ENCODE peak calls at places on chromosomes 7 and 10, in nine cellular contexts. K is HepG2, L is suprapubic skin, H is stomach, Q is GM23338, O is SK-N-SH, D is spleen, I is HL-60, M is GM12892. Y is an unnamed sample.

GRCh38 chr10:132443998-132444876 is 47.2 kb downstream of the PWWP2B start:
- DNase-seq in K (no peak), L (no peak), H (no peak), Q (peak), O (no peak), D (peak), I (peak), M (no peak), Y (no peak)

GRCh38 chr7:128160296-128160695 is 80.8 kb upstream of the LEP start:
- DNase-seq in K (no peak), L (peak), H (no peak), Q (no peak), O (no peak), D (no peak), I (no peak), M (no peak), Y (no peak)

GRCh38 chr7:51227861-51228260 is 88.7 kb downstream of the COBL start:
- DNase-seq in K (no peak), L (no peak), H (no peak), Q (no peak), O (no peak), D (no peak), I (no peak), M (no peak), Y (no peak)

GRCh38 chr10:94133239-94133638 is 139.5 kb downstream of the PLCE1 start:
- DNase-seq in K (no peak), L (no peak), H (no peak), Q (no peak), O (peak), D (no peak), I (no peak), M (no peak), Y (no peak)

GRCh38 chr10:14381475-14381874 is 50.8 kb upstream of the FRMD4A start:
- DNase-seq in K (no peak), L (no peak), H (no peak), Q (no peak), O (no peak), D (no peak), I (no peak), M (no peak), Y (no peak)

GRCh38 chr7:87766827-87767226 is 109.3 kb downstream of the SLC25A40 start:
- DNase-seq in K (no peak), L (no peak), H (no peak), Q (no peak), O (no peak), D (no peak), I (no peak), M (no peak), Y (no peak)

GRCh38 chr7:150716368-150716767 is at the start of gene GIMAP1:
- DNase-seq in K (no peak), L (no peak), H (no peak), Q (no peak), O (no peak), D (peak), I (no peak), M (no peak), Y (no peak)

GRCh38 chr7:37284805-37285211 is 163.9 kb downstream of the ELMO1 start:
- DNase-seq in K (peak), L (no peak), H (no peak), Q (peak), O (peak), D (no peak), I (no peak), M (peak), Y (peak)

GRCh38 chr7:121113288-121113687 is 124.8 kb downstream of the CPED1 start:
- DNase-seq in K (no peak), L (no peak), H (no peak), Q (no peak), O (no peak), D (no peak), I (no peak), M (no peak), Y (no peak)

GRCh38 chr10:24762966-24763623 is 39.4 kb upstream of the ARHGAP21 start:
- DNase-seq in K (peak), L (no peak), H (no peak), Q (peak), O (no peak), D (no peak), I (no peak), M (no peak), Y (no peak)

GRCh38 chr7:14197280-14197679 is 207.8 kb upstream of the ETV1 start:
- DNase-seq in K (no peak), L (no peak), H (no peak), Q (no peak), O (no peak), D (no peak), I (no peak), M (no peak), Y (no peak)

GRCh38 chr10:23391817-23392216 is 47.1 kb upstream of the OTUD1 start:
- DNase-seq in K (no peak), L (no peak), H (no peak), Q (no peak), O (no peak), D (no peak), I (no peak), M (no peak), Y (no peak)

GRCh38 chr7:22700559-22701002 is 26.4 kb upstream of the IL6 start:
- DNase-seq in K (no peak), L (no peak), H (no peak), Q (no peak), O (no peak), D (no peak), I (no peak), M (no peak), Y (no peak)

GRCh38 chr7:142496545-142496991 is 238.7 kb upstream of the PRSS58 start:
- DNase-seq in K (peak), L (no peak), H (no peak), Q (peak), O (peak), D (no peak), I (peak), M (no peak), Y (no peak)

GRCh38 chr7:3888096-3888495 is 587.0 kb downstream of the SDK1 start:
- DNase-seq in K (no peak), L (no peak), H (no peak), Q (no peak), O (no peak), D (no peak), I (no peak), M (no peak), Y (peak)

GRCh38 chr7:27097686-27098492 is 2.1 kb upstream of the HOXA1 start:
- DNase-seq in K (no peak), L (no peak), H (no peak), Q (peak), O (no peak), D (no peak), I (no peak), M (no peak), Y (no peak)

GRCh38 chr7:149266451-149266850 is 4.5 kb downstream of the ZNF783 start:
- DNase-seq in K (no peak), L (no peak), H (no peak), Q (no peak), O (no peak), D (no peak), I (no peak), M (no peak), Y (no peak)

GRCh38 chr7:20894806-20895205 is 108.1 kb upstream of the SP8 start:
- DNase-seq in K (no peak), L (no peak), H (no peak), Q (no peak), O (no peak), D (no peak), I (no peak), M (no peak), Y (no peak)

GRCh38 chr10:46104071-46104585 is 58.1 kb upstream of the MSMB start:
- DNase-seq in K (no peak), L (peak), H (no peak), Q (no peak), O (no peak), D (no peak), I (no peak), M (no peak), Y (peak)

GRCh38 chr10:100009793-100010676 is at the start of gene DNMBP:
- DNase-seq in K (peak), L (peak), H (peak), Q (peak), O (peak), D (peak), I (peak), M (peak), Y (no peak)

GRCh38 chr10:98131615-98132014 is 2.8 kb upstream of the R3HCC1L start:
- DNase-seq in K (no peak), L (no peak), H (no peak), Q (no peak), O (no peak), D (no peak), I (no peak), M (no peak), Y (no peak)

GRCh38 chr7:2309889-2310331 is 4.3 kb downstream of the SNX8 start:
- DNase-seq in K (peak), L (no peak), H (no peak), Q (peak), O (no peak), D (no peak), I (no peak), M (no peak), Y (no peak)

GRCh38 chr10:7170626-7171322 is 240.1 kb downstream of the SFMBT2 start:
- DNase-seq in K (no peak), L (no peak), H (no peak), Q (no peak), O (no peak), D (no peak), I (no peak), M (no peak), Y (no peak)

GRCh38 chr10:68870545-68871104 is 30.5 kb upstream of the DDX50 start:
- DNase-seq in K (no peak), L (no peak), H (no peak), Q (no peak), O (no peak), D (no peak), I (no peak), M (no peak), Y (no peak)

GRCh38 chr7:90923576-90923975 is 327.5 kb downstream of the CDK14 start:
- DNase-seq in K (no peak), L (no peak), H (no peak), Q (no peak), O (no peak), D (no peak), I (no peak), M (no peak), Y (no peak)

GRCh38 chr7:67593807-67594206 is 597.2 kb downstream of the TYW1 start:
- DNase-seq in K (no peak), L (no peak), H (no peak), Q (no peak), O (no peak), D (no peak), I (no peak), M (no peak), Y (no peak)

GRCh38 chr10:74153676-74154075 is 2.7 kb downstream of the ADK start:
- DNase-seq in K (no peak), L (no peak), H (no peak), Q (no peak), O (no peak), D (no peak), I (no peak), M (no peak), Y (no peak)

GRCh38 chr7:1081931-1082401 is 5.9 kb upstream of the GPER1 start:
- DNase-seq in K (no peak), L (no peak), H (no peak), Q (no peak), O (peak), D (no peak), I (no peak), M (no peak), Y (no peak)

GRCh38 chr10:93872776-93873175 is 21.0 kb upstream of the SLC35G1 start:
- DNase-seq in K (no peak), L (no peak), H (no peak), Q (no peak), O (no peak), D (no peak), I (no peak), M (no peak), Y (peak)

GRCh38 chr7:28068811-28069216 is 111.8 kb downstream of the JAZF1 start:
- DNase-seq in K (no peak), L (no peak), H (no peak), Q (no peak), O (no peak), D (no peak), I (no peak), M (no peak), Y (no peak)

GRCh38 chr10:103967433-103968142 is 648 bp downstream of the SLK start:
- DNase-seq in K (no peak), L (no peak), H (no peak), Q (peak), O (peak), D (no peak), I (no peak), M (peak), Y (no peak)

GRCh38 chr7:24123061-24123460 is 160.9 kb upstream of the NPY start:
- DNase-seq in K (no peak), L (no peak), H (no peak), Q (peak), O (no peak), D (no peak), I (no peak), M (no peak), Y (no peak)

GRCh38 chr10:78830062-78830974 is 238.4 kb upstream of the ZMIZ1 start:
- DNase-seq in K (no peak), L (no peak), H (no peak), Q (no peak), O (no peak), D (no peak), I (no peak), M (no peak), Y (no peak)

GRCh38 chr7:137402535-137403258 is 59.2 kb upstream of the PTN start:
- DNase-seq in K (no peak), L (no peak), H (no peak), Q (peak), O (no peak), D (no peak), I (no peak), M (no peak), Y (peak)

GRCh38 chr7:24777811-24778210 is 20.5 kb upstream of the GSDME start:
- DNase-seq in K (no peak), L (no peak), H (no peak), Q (no peak), O (no peak), D (no peak), I (no peak), M (no peak), Y (no peak)

GRCh38 chr7:106012935-106013439 is 49.9 kb downstream of the CDHR3 start:
- DNase-seq in K (no peak), L (no peak), H (no peak), Q (no peak), O (peak), D (no peak), I (no peak), M (no peak), Y (no peak)

GRCh38 chr10:23073527-23073926 is 21.9 kb upstream of the MSRB2 start:
- DNase-seq in K (no peak), L (no peak), H (no peak), Q (no peak), O (no peak), D (no peak), I (no peak), M (no peak), Y (no peak)

GRCh38 chr10:119737827-119738226 is 12.0 kb downstream of the INPP5F start:
- DNase-seq in K (no peak), L (no peak), H (no peak), Q (peak), O (no peak), D (no peak), I (no peak), M (no peak), Y (no peak)

GRCh38 chr7:47143344-47143743 is 438.6 kb downstream of the TNS3 start:
- DNase-seq in K (no peak), L (no peak), H (no peak), Q (no peak), O (no peak), D (no peak), I (no peak), M (no peak), Y (no peak)

GRCh38 chr7:139183878-139184338 is 47.1 kb upstream of the UBN2 start:
- DNase-seq in K (no peak), L (no peak), H (no peak), Q (no peak), O (no peak), D (no peak), I (no peak), M (no peak), Y (no peak)
- TF ChIP-seq POLR2AphosphoS5 in K (no peak), L (no peak), H (no peak), Q (no peak), O (no peak), D (no peak), I (no peak), M (no peak), Y (no peak)

GRCh38 chr10:17005621-17006566 is 123.7 kb downstream of the CUBN start:
- DNase-seq in K (no peak), L (no peak), H (no peak), Q (no peak), O (no peak), D (no peak), I (no peak), M (no peak), Y (peak)

GRCh38 chr10:17009228-17009700 is 120.3 kb downstream of the CUBN start:
- DNase-seq in K (no peak), L (no peak), H (no peak), Q (no peak), O (no peak), D (no peak), I (no peak), M (no peak), Y (peak)

GRCh38 chr10:17007836-17008235 is 121.8 kb downstream of the CUBN start:
- DNase-seq in K (no peak), L (no peak), H (no peak), Q (no peak), O (no peak), D (no peak), I (no peak), M (no peak), Y (peak)

GRCh38 chr10:17006631-17007161 is 122.9 kb downstream of the CUBN start:
- DNase-seq in K (no peak), L (no peak), H (no peak), Q (no peak), O (no peak), D (no peak), I (no peak), M (no peak), Y (peak)

DNA sequence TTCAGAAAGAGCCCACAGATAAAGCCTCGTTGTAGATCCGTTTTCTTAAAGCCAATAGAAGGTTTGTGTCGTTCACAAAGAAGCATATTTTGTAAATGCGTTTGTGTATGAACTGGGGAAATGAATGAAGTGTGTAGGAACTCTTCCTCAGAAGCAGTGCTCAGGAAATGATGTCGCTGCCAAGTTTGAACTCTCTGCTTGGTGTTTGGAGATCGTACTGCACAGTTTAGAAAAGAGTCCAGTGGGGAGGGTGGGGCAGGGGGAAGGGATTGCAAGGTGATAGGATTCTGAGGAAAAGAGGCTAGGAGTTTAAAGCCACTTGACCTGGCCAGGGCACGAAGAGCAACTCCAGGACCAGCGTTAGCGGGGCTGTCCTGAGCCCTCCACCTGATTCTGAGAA is 122.2 kb downstream of the CUBN start:
- DNase-seq in K (no peak), L (no peak), H (no peak), Q (no peak), O (no peak), D (no peak), I (no peak), M (no peak), Y (peak)
- TF ChIP-seq POLR2AphosphoS5 in K (no peak), L (no peak), H (no peak), Q (no peak), O (no peak), D (no peak), I (no peak), M (no peak), Y (no peak)

GRCh38 chr10:102141583-102142107 is 8.8 kb downstream of the PPRC1 start:
- DNase-seq in K (no peak), L (no peak), H (no peak), Q (no peak), O (no peak), D (no peak), I (no peak), M (no peak), Y (no peak)
- TF ChIP-seq POLR2AphosphoS5 in K (no peak), L (no peak), H (no peak), Q (no peak), O (no peak), D (peak), I (no peak), M (no peak), Y (no peak)

DNA sequence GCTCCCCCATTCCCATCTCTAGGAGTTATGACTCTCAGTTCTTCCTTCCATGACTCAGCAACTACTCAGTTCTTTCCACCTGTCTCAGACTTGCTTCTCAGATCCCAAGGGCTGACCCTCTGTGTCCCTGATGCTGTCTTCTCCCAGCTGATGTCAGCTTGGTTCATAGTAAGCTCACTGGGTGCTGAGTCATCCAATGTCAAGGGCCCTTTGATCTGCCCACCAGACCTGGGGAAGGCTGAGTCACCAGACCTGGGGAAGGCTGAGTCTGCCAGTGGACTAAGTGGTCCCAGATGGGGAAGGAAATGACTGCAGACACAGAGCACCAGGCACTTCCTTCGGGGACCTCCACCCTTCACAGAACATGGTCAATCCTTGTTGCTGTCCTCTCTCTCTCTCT is 76.1 kb upstream of the ZEB1 start:
- DNase-seq in K (peak), L (no peak), H (no peak), Q (no peak), O (peak), D (peak), I (peak), M (no peak), Y (no peak)
- TF ChIP-seq POLR2AphosphoS5 in K (no peak), L (no peak), H (no peak), Q (no peak), O (peak), D (no peak), I (no peak), M (no peak), Y (no peak)